ENCODE peak calls at places on chromosome 6, in six cellular contexts. O is T-helper 1 cell; Q is GDM1; D is psoas muscle; Z is GM10248; N is effector CD4-positive, alpha-beta T cell. J is an unnamed sample.
A peak's percentile ranks its signal among the peaks of the same experiment; 100 is the strongest.

GRCh38 chr6:37099442-37099841 is 70.5 kb upstream of the PIM1 start:
- DNase-seq in O (no peak), Q (no peak), D (no peak), Z (no peak), N (no peak), J (no peak)

GRCh38 chr6:116877743-116878142 is 701 bp downstream of the RFX6 start:
- DNase-seq in O (no peak), Q (no peak), D (no peak), Z (no peak), N (no peak), J (no peak)

GRCh38 chr6:149335924-149336323 is 18.4 kb downstream of the TAB2 start:
- DNase-seq in O (no peak), Q (no peak), D (peak; percentile 55), Z (no peak), N (no peak), J (no peak)

GRCh38 chr6:110181131-110182027 is 1.2 kb downstream of the CDC40 start:
- DNase-seq in O (no peak), Q (peak; percentile 28), D (no peak), Z (no peak), N (no peak), J (no peak)

GRCh38 chr6:24779416-24779815 is 4.7 kb downstream of the GMNN start:
- DNase-seq in O (no peak), Q (no peak), D (no peak), Z (peak; percentile 28), N (no peak), J (no peak)

GRCh38 chr6:107066697-107067659 is 39.0 kb downstream of the MTRES1 start:
- DNase-seq in O (no peak), Q (no peak), D (no peak), Z (peak; percentile 42), N (no peak), J (no peak)

GRCh38 chr6:12348530-12349511 is 58.7 kb downstream of the EDN1 start:
- DNase-seq in O (no peak), Q (no peak), D (no peak), Z (no peak), N (no peak), J (no peak)

GRCh38 chr6:67201563-67201962 is 1433.5 kb upstream of the ADGRB3 start:
- DNase-seq in O (no peak), Q (no peak), D (no peak), Z (no peak), N (no peak), J (no peak)

GRCh38 chr6:25320459-25320858 is 41.3 kb downstream of the CARMIL1 start:
- DNase-seq in O (no peak), Q (no peak), D (no peak), Z (no peak), N (no peak), J (no peak)

J was measured in right atrium auricular region.